ENCODE peak calls at places on chromosomes 13 and 19, in nine cellular contexts. One of them, this sample, is unnamed. For H3K4me1, the result is how much of the 10 kb centered on the place peaks cover.

GRCh38 chr13:44272692-44273091 is 100.9 kb upstream of the SERP2 start:
- DNase-seq in IMR-90: peak
- DNase-seq in left ventricle myocardium inferior: no peak
- DNase-seq in CD8-positive, alpha-beta memory T cell: no peak
- DNase-seq in aorta: no peak
- DNase-seq in CD4-positive, CD25-positive, alpha-beta regulatory T cell: no peak
- DNase-seq in HAP-1: no peak
- DNase-seq in tibial nerve: no peak
- DNase-seq in uterus: no peak
- DNase-seq in this sample: no peak

GRCh38 chr13:90769387-90769786 is 578.1 kb upstream of the MIR17HG start:
- DNase-seq in CD8-positive, alpha-beta memory T cell: no peak
- DNase-seq in CD4-positive, CD25-positive, alpha-beta regulatory T cell: no peak
- DNase-seq in IMR-90: no peak
- DNase-seq in aorta: no peak
- DNase-seq in left ventricle myocardium inferior: no peak
- DNase-seq in HAP-1: no peak
- DNase-seq in uterus: no peak
- DNase-seq in tibial nerve: no peak
- DNase-seq in this sample: no peak

GRCh38 chr19:7397687-7398086 is 49.0 kb downstream of the ARHGEF18 start:
- DNase-seq in tibial nerve: no peak
- DNase-seq in IMR-90: peak
- DNase-seq in left ventricle myocardium inferior: no peak
- DNase-seq in uterus: no peak
- DNase-seq in aorta: no peak
- DNase-seq in CD8-positive, alpha-beta memory T cell: no peak
- DNase-seq in CD4-positive, CD25-positive, alpha-beta regulatory T cell: no peak
- DNase-seq in HAP-1: no peak
- DNase-seq in this sample: no peak

GRCh38 chr19:7888145-7888825 is at the start of gene LRRC8E:
- DNase-seq in CD8-positive, alpha-beta memory T cell: no peak
- DNase-seq in IMR-90: peak
- DNase-seq in tibial nerve: no peak
- DNase-seq in HAP-1: peak
- DNase-seq in CD4-positive, CD25-positive, alpha-beta regulatory T cell: no peak
- DNase-seq in aorta: no peak
- DNase-seq in uterus: no peak
- DNase-seq in left ventricle myocardium inferior: no peak
- DNase-seq in this sample: no peak

GRCh38 chr19:46849610-46850009 is 1.0 kb downstream of the AP2S1 start:
- DNase-seq in left ventricle myocardium inferior: no peak
- DNase-seq in CD4-positive, CD25-positive, alpha-beta regulatory T cell: no peak
- DNase-seq in aorta: no peak
- DNase-seq in uterus: no peak
- DNase-seq in IMR-90: no peak
- DNase-seq in CD8-positive, alpha-beta memory T cell: no peak
- DNase-seq in tibial nerve: no peak
- DNase-seq in HAP-1: no peak
- DNase-seq in this sample: no peak

GRCh38 chr13:28494861-28495585 is at the start of gene FLT1:
- DNase-seq in left ventricle myocardium inferior: peak
- DNase-seq in tibial nerve: no peak
- DNase-seq in CD8-positive, alpha-beta memory T cell: peak
- DNase-seq in IMR-90: peak
- DNase-seq in HAP-1: peak
- DNase-seq in uterus: peak
- DNase-seq in aorta: peak
- DNase-seq in CD4-positive, CD25-positive, alpha-beta regulatory T cell: peak
- DNase-seq in this sample: no peak

GRCh38 chr13:46936525-46936924 is 39.7 kb upstream of the HTR2A start:
- DNase-seq in CD4-positive, CD25-positive, alpha-beta regulatory T cell: no peak
- DNase-seq in left ventricle myocardium inferior: no peak
- DNase-seq in tibial nerve: no peak
- DNase-seq in HAP-1: no peak
- DNase-seq in CD8-positive, alpha-beta memory T cell: no peak
- DNase-seq in aorta: no peak
- DNase-seq in uterus: no peak
- DNase-seq in IMR-90: no peak
- DNase-seq in this sample: no peak

GRCh38 chr19:55156202-55157063 is 1.1 kb downstream of the TNNI3 start:
- DNase-seq in IMR-90: peak
- DNase-seq in HAP-1: peak
- DNase-seq in CD8-positive, alpha-beta memory T cell: no peak
- DNase-seq in CD4-positive, CD25-positive, alpha-beta regulatory T cell: no peak
- DNase-seq in left ventricle myocardium inferior: peak
- DNase-seq in uterus: no peak
- DNase-seq in tibial nerve: no peak
- DNase-seq in aorta: no peak
- DNase-seq in this sample: no peak

GRCh38 chr13:43874512-43875092 is 4.9 kb downstream of the CCDC122 start:
- DNase-seq in uterus: no peak
- DNase-seq in aorta: no peak
- DNase-seq in left ventricle myocardium inferior: no peak
- DNase-seq in HAP-1: peak
- DNase-seq in CD4-positive, CD25-positive, alpha-beta regulatory T cell: peak
- DNase-seq in tibial nerve: no peak
- DNase-seq in IMR-90: peak
- DNase-seq in CD8-positive, alpha-beta memory T cell: peak
- DNase-seq in this sample: peak

GRCh38 chr19:16590876-16591802 is 18.9 kb upstream of the SLC35E1 start:
- DNase-seq in left ventricle myocardium inferior: no peak
- DNase-seq in CD8-positive, alpha-beta memory T cell: no peak
- DNase-seq in CD4-positive, CD25-positive, alpha-beta regulatory T cell: no peak
- DNase-seq in uterus: no peak
- DNase-seq in tibial nerve: no peak
- DNase-seq in HAP-1: no peak
- DNase-seq in IMR-90: no peak
- DNase-seq in aorta: no peak
- DNase-seq in this sample: no peak

GRCh38 chr19:2594319-2594718 is 108.2 kb downstream of the GNG7 start:
- DNase-seq in tibial nerve: no peak
- DNase-seq in uterus: no peak
- DNase-seq in CD8-positive, alpha-beta memory T cell: no peak
- DNase-seq in IMR-90: no peak
- DNase-seq in CD4-positive, CD25-positive, alpha-beta regulatory T cell: no peak
- DNase-seq in HAP-1: no peak
- DNase-seq in left ventricle myocardium inferior: no peak
- DNase-seq in aorta: no peak
- DNase-seq in this sample: no peak

GRCh38 chr13:74452881-74453280 is 318.7 kb upstream of the KLF12 start:
- DNase-seq in uterus: no peak
- DNase-seq in tibial nerve: no peak
- DNase-seq in CD8-positive, alpha-beta memory T cell: no peak
- DNase-seq in left ventricle myocardium inferior: no peak
- DNase-seq in IMR-90: no peak
- DNase-seq in aorta: no peak
- DNase-seq in CD4-positive, CD25-positive, alpha-beta regulatory T cell: no peak
- DNase-seq in HAP-1: no peak
- DNase-seq in this sample: no peak

GRCh38 chr13:32734511-32734910 is 148.3 kb downstream of the PDS5B start:
- DNase-seq in tibial nerve: no peak
- DNase-seq in aorta: no peak
- DNase-seq in CD4-positive, CD25-positive, alpha-beta regulatory T cell: no peak
- DNase-seq in CD8-positive, alpha-beta memory T cell: no peak
- DNase-seq in left ventricle myocardium inferior: no peak
- DNase-seq in uterus: no peak
- DNase-seq in IMR-90: peak
- DNase-seq in HAP-1: no peak
- DNase-seq in this sample: no peak
- H3K4me1 ChIP-seq in tibial nerve: under half
- H3K4me1 ChIP-seq in aorta: under half
- H3K4me1 ChIP-seq in CD4-positive, CD25-positive, alpha-beta regulatory T cell: under half
- H3K4me1 ChIP-seq in CD8-positive, alpha-beta memory T cell: under half
- H3K4me1 ChIP-seq in left ventricle myocardium inferior: under half
- H3K4me1 ChIP-seq in uterus: under half
- H3K4me1 ChIP-seq in IMR-90: under half
- H3K4me1 ChIP-seq in HAP-1: under half
- H3K4me1 ChIP-seq in this sample: under half

GRCh38 chr19:42201489-42202289 is 15.8 kb downstream of the DEDD2 start:
- DNase-seq in CD8-positive, alpha-beta memory T cell: no peak
- DNase-seq in HAP-1: no peak
- DNase-seq in left ventricle myocardium inferior: peak
- DNase-seq in tibial nerve: no peak
- DNase-seq in CD4-positive, CD25-positive, alpha-beta regulatory T cell: peak
- DNase-seq in IMR-90: no peak
- DNase-seq in aorta: peak
- DNase-seq in uterus: no peak
- DNase-seq in this sample: peak

GRCh38 chr19:42197375-42197817 is 20.1 kb downstream of the DEDD2 start:
- DNase-seq in CD4-positive, CD25-positive, alpha-beta regulatory T cell: peak
- DNase-seq in CD8-positive, alpha-beta memory T cell: no peak
- DNase-seq in aorta: peak
- DNase-seq in HAP-1: no peak
- DNase-seq in IMR-90: no peak
- DNase-seq in uterus: no peak
- DNase-seq in tibial nerve: no peak
- DNase-seq in left ventricle myocardium inferior: no peak
- DNase-seq in this sample: no peak

GRCh38 chr19:42200116-42200740 is 17.2 kb downstream of the DEDD2 start:
- DNase-seq in CD8-positive, alpha-beta memory T cell: no peak
- DNase-seq in aorta: peak
- DNase-seq in tibial nerve: no peak
- DNase-seq in HAP-1: no peak
- DNase-seq in CD4-positive, CD25-positive, alpha-beta regulatory T cell: no peak
- DNase-seq in IMR-90: no peak
- DNase-seq in left ventricle myocardium inferior: no peak
- DNase-seq in uterus: no peak
- DNase-seq in this sample: no peak

GRCh38 chr19:42198676-42199439 is 18.6 kb downstream of the DEDD2 start:
- DNase-seq in CD4-positive, CD25-positive, alpha-beta regulatory T cell: peak
- DNase-seq in IMR-90: no peak
- DNase-seq in left ventricle myocardium inferior: no peak
- DNase-seq in CD8-positive, alpha-beta memory T cell: peak
- DNase-seq in uterus: no peak
- DNase-seq in HAP-1: no peak
- DNase-seq in tibial nerve: no peak
- DNase-seq in aorta: peak
- DNase-seq in this sample: peak

GRCh38 chr19:42199440-42200115 is 17.9 kb downstream of the DEDD2 start:
- DNase-seq in IMR-90: no peak
- DNase-seq in tibial nerve: no peak
- DNase-seq in HAP-1: no peak
- DNase-seq in aorta: peak
- DNase-seq in CD4-positive, CD25-positive, alpha-beta regulatory T cell: peak
- DNase-seq in left ventricle myocardium inferior: peak
- DNase-seq in uterus: no peak
- DNase-seq in CD8-positive, alpha-beta memory T cell: peak
- DNase-seq in this sample: peak
- H3K4me1 ChIP-seq in IMR-90: under half
- H3K4me1 ChIP-seq in tibial nerve: under half
- H3K4me1 ChIP-seq in HAP-1: under half
- H3K4me1 ChIP-seq in aorta: under half
- H3K4me1 ChIP-seq in CD4-positive, CD25-positive, alpha-beta regulatory T cell: half or more
- H3K4me1 ChIP-seq in left ventricle myocardium inferior: under half
- H3K4me1 ChIP-seq in uterus: under half
- H3K4me1 ChIP-seq in CD8-positive, alpha-beta memory T cell: half or more
- H3K4me1 ChIP-seq in this sample: half or more

GRCh38 chr19:19140476-19140875 is 2.2 kb upstream of the TMEM161A start:
- DNase-seq in left ventricle myocardium inferior: no peak
- DNase-seq in HAP-1: no peak
- DNase-seq in CD4-positive, CD25-positive, alpha-beta regulatory T cell: no peak
- DNase-seq in tibial nerve: no peak
- DNase-seq in aorta: no peak
- DNase-seq in uterus: no peak
- DNase-seq in IMR-90: peak
- DNase-seq in CD8-positive, alpha-beta memory T cell: no peak
- DNase-seq in this sample: no peak

GRCh38 chr19:19137556-19138109 is 645 bp downstream of the TMEM161A start:
- DNase-seq in CD8-positive, alpha-beta memory T cell: no peak
- DNase-seq in left ventricle myocardium inferior: no peak
- DNase-seq in uterus: no peak
- DNase-seq in CD4-positive, CD25-positive, alpha-beta regulatory T cell: no peak
- DNase-seq in aorta: no peak
- DNase-seq in tibial nerve: no peak
- DNase-seq in HAP-1: no peak
- DNase-seq in IMR-90: no peak
- DNase-seq in this sample: no peak

GRCh38 chr19:19142347-19142746 is 4.1 kb upstream of the TMEM161A start:
- DNase-seq in uterus: no peak
- DNase-seq in IMR-90: no peak
- DNase-seq in tibial nerve: no peak
- DNase-seq in CD8-positive, alpha-beta memory T cell: no peak
- DNase-seq in HAP-1: no peak
- DNase-seq in CD4-positive, CD25-positive, alpha-beta regulatory T cell: no peak
- DNase-seq in left ventricle myocardium inferior: no peak
- DNase-seq in aorta: no peak
- DNase-seq in this sample: no peak

GRCh38 chr19:19138110-19138981 is at the start of gene TMEM161A:
- DNase-seq in aorta: peak
- DNase-seq in IMR-90: peak
- DNase-seq in CD8-positive, alpha-beta memory T cell: peak
- DNase-seq in uterus: peak
- DNase-seq in left ventricle myocardium inferior: peak
- DNase-seq in HAP-1: peak
- DNase-seq in tibial nerve: peak
- DNase-seq in CD4-positive, CD25-positive, alpha-beta regulatory T cell: peak
- DNase-seq in this sample: peak

DNA sequence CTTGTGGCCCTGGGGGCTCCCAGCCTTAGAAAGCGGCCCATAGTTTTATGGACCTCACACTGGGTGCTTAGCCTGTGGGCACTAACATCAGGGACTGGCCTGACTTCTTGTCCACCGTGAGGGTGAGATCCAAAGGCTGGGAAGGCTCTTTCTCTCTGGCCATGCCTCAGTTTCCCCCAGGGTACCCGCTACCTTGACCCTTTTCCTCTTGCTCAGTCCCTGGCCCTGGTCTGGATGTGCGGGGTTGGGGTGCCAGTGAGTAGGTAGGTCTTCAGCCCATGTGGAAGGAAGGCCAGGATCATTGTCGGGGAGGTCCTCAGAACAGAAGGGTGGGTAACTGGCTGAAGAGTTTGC is 1.6 kb upstream of the TMEM161A start:
- DNase-seq in aorta: no peak
- DNase-seq in uterus: no peak
- DNase-seq in CD4-positive, CD25-positive, alpha-beta regulatory T cell: no peak
- DNase-seq in left ventricle myocardium inferior: no peak
- DNase-seq in CD8-positive, alpha-beta memory T cell: no peak
- DNase-seq in HAP-1: no peak
- DNase-seq in IMR-90: no peak
- DNase-seq in tibial nerve: no peak
- DNase-seq in this sample: no peak
- H3K4me1 ChIP-seq in aorta: under half
- H3K4me1 ChIP-seq in uterus: under half
- H3K4me1 ChIP-seq in CD4-positive, CD25-positive, alpha-beta regulatory T cell: under half
- H3K4me1 ChIP-seq in left ventricle myocardium inferior: under half
- H3K4me1 ChIP-seq in CD8-positive, alpha-beta memory T cell: under half
- H3K4me1 ChIP-seq in HAP-1: under half
- H3K4me1 ChIP-seq in IMR-90: under half
- H3K4me1 ChIP-seq in tibial nerve: under half
- H3K4me1 ChIP-seq in this sample: under half

DNA sequence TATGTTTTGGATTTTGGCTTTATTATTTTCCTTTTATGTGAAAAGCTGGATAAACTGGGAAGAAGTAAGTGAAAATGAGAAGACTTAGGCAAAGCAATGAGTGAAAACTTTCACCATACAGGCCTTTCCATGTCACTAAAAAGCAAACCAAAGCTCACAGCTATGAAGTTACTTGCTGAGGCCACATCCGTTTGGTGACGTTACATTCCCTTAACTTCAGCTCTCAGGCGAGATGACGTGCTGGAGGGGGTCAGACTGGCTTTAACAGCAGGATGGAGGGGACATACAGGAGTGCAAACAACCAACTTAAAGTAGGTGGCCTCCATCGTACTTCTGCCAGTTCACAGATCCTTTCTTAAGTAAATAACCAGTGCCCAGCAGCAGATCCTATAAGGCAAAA is 522.3 kb downstream of the MYO16 start:
- DNase-seq in left ventricle myocardium inferior: no peak
- DNase-seq in IMR-90: no peak
- DNase-seq in CD8-positive, alpha-beta memory T cell: no peak
- DNase-seq in uterus: no peak
- DNase-seq in tibial nerve: no peak
- DNase-seq in CD4-positive, CD25-positive, alpha-beta regulatory T cell: no peak
- DNase-seq in HAP-1: no peak
- DNase-seq in aorta: no peak
- DNase-seq in this sample: no peak
- H3K4me1 ChIP-seq in left ventricle myocardium inferior: under half
- H3K4me1 ChIP-seq in IMR-90: under half
- H3K4me1 ChIP-seq in CD8-positive, alpha-beta memory T cell: under half
- H3K4me1 ChIP-seq in uterus: under half
- H3K4me1 ChIP-seq in tibial nerve: under half
- H3K4me1 ChIP-seq in CD4-positive, CD25-positive, alpha-beta regulatory T cell: under half
- H3K4me1 ChIP-seq in HAP-1: under half
- H3K4me1 ChIP-seq in aorta: under half
- H3K4me1 ChIP-seq in this sample: under half